ENCODE peak calls at places on chromosomes 2 and 18, in five cellular contexts. M is midbrain, Y is GM12865, D is putamen, N is neural crest cell. K is an unnamed sample.
A peak's percentile ranks its signal among the peaks of the same experiment; 100 is the strongest.

GRCh38 chr2:240972636-240973521 is 25.5 kb upstream of the SNED1 start:
- DNase-seq in Y (no peak), N (no peak), M (peak; percentile 52), D (peak; percentile 42), K (peak; percentile 46)

GRCh38 chr2:231549446-231550239 is 19.4 kb upstream of the NMUR1 start:
- DNase-seq in D (no peak), N (no peak), Y (no peak), M (no peak), K (no peak)

GRCh38 chr18:6107794-6108193 is 212.5 kb upstream of the TMEM200C start:
- DNase-seq in Y (no peak), M (no peak), D (no peak), N (no peak), K (no peak)

GRCh38 chr2:191018048-191018447 is 4.1 kb upstream of the STAT1 start:
- DNase-seq in D (no peak), M (no peak), N (no peak), Y (no peak), K (no peak)

GRCh38 chr2:215038411-215038810 is 100.0 kb downstream of the ABCA12 start:
- DNase-seq in N (no peak), Y (no peak), D (no peak), M (no peak), K (no peak)

GRCh38 chr18:49585781-49586663 is 24.2 kb downstream of the LIPG start:
- DNase-seq in Y (peak; percentile 8), M (no peak), N (no peak), D (no peak), K (no peak)

GRCh38 chr2:224220581-224221255 is 181.2 kb downstream of the FAM124B start:
- DNase-seq in D (no peak), M (no peak), N (no peak), Y (no peak), K (no peak)

GRCh38 chr18:63105636-63106316 is 213.8 kb downstream of the BCL2 start:
- DNase-seq in Y (peak; percentile 93), D (no peak), N (no peak), M (no peak), K (no peak)

GRCh38 chr18:24060644-24061043 is 46.1 kb downstream of the TTC39C start:
- DNase-seq in Y (no peak), M (no peak), N (no peak), D (no peak), K (no peak)

GRCh38 chr2:44124502-44124901 is 44.2 kb upstream of the PPM1B start:
- DNase-seq in M (no peak), Y (no peak), N (no peak), D (no peak), K (no peak)

K was measured in globus pallidus.